ENCODE peak calls at places on chromosomes 7 and 10, in ten cellular contexts. S is astrocyte of the spinal cord; D is stimulated activated CD8-positive, alpha-beta memory T cell treated with anti-CD3 and anti-CD28 coated beads, Interleukin-15, amount 100 ng/mL, for 1 hour; L is CD4-positive, CD25-positive, alpha-beta regulatory T cell; Q is activated T-helper 1 cell treated with anti-CD3 and anti-CD28 coated beads, Interleukin-12 subunit alpha, Interleukin-12 subunit beta, Interleukin-2, Interleukin-4 antibody, amounts not matched to agents 30 ng/mL and 10 ng/mL and 1 ng/mL, durations not matched to agents 14 hours and 24 hours and 36 hours; U is esophagus squamous epithelium; A is DMS153; M is AG10803; N is NCI-H1105 treated with DMSO at 0.1 percent for 48 hours; Y is A549. C is an unnamed sample.

GRCh38 chr10:14548970-14549369 is 218.2 kb upstream of the FRMD4A start:
- DNase-seq in S (no peak), D (no peak), L (no peak), Q (no peak), U (no peak), A (no peak), M (no peak), N (no peak), Y (no peak), C (no peak)

GRCh38 chr7:137928626-137929025 is 73.3 kb downstream of the CREB3L2 start:
- DNase-seq in S (no peak), D (no peak), L (no peak), Q (no peak), U (no peak), A (no peak), M (no peak), N (no peak), Y (no peak), C (no peak)

GRCh38 chr10:126062132-126063032 is 166.0 kb downstream of the FANK1 start:
- DNase-seq in S (peak), D (no peak), L (no peak), Q (no peak), U (no peak), A (no peak), M (peak), N (no peak), Y (peak), C (peak)

GRCh38 chr7:148978091-148978490 is 50.2 kb downstream of the PDIA4 start:
- DNase-seq in S (no peak), D (no peak), L (no peak), Q (no peak), U (no peak), A (no peak), M (no peak), N (no peak), Y (no peak), C (no peak)

GRCh38 chr7:124996778-124997177 is 67.2 kb upstream of the POT1 start:
- DNase-seq in S (no peak), D (no peak), L (no peak), Q (no peak), U (no peak), A (no peak), M (peak), N (no peak), Y (no peak), C (no peak)

GRCh38 chr7:13639416-13639815 is 350.1 kb downstream of the ETV1 start:
- DNase-seq in S (no peak), D (no peak), L (no peak), Q (no peak), U (no peak), A (peak), M (no peak), N (peak), Y (no peak), C (no peak)

GRCh38 chr10:119466076-119466475 is 76.4 kb downstream of the RGS10 start:
- DNase-seq in S (no peak), D (no peak), L (no peak), Q (no peak), U (no peak), A (no peak), M (no peak), N (no peak), Y (no peak), C (no peak)

GRCh38 chr7:34191766-34192550 is 286.6 kb downstream of the BMPER start:
- DNase-seq in S (no peak), D (no peak), L (no peak), Q (no peak), U (no peak), A (no peak), M (peak), N (no peak), Y (no peak), C (no peak)

GRCh38 chr7:18792866-18793595 is 297.5 kb downstream of the HDAC9 start:
- DNase-seq in S (peak), D (no peak), L (no peak), Q (no peak), U (no peak), A (no peak), M (peak), N (no peak), Y (no peak), C (no peak)

GRCh38 chr10:14186245-14186644 is 144.5 kb downstream of the FRMD4A start:
- DNase-seq in S (peak), D (no peak), L (no peak), Q (no peak), U (no peak), A (no peak), M (no peak), N (no peak), Y (no peak), C (no peak)

GRCh38 chr7:28853150-28853549 is 105.0 kb downstream of the TRIL start:
- DNase-seq in S (no peak), D (no peak), L (no peak), Q (no peak), U (no peak), A (no peak), M (no peak), N (no peak), Y (no peak), C (no peak)

GRCh38 chr10:12526311-12526710 is 177.0 kb downstream of the CAMK1D start:
- DNase-seq in S (no peak), D (no peak), L (no peak), Q (no peak), U (no peak), A (no peak), M (no peak), N (no peak), Y (no peak), C (no peak)

GRCh38 chr7:32089256-32089655 is 19.0 kb upstream of the PDE1C start:
- DNase-seq in S (no peak), D (no peak), L (no peak), Q (no peak), U (no peak), A (no peak), M (no peak), N (no peak), Y (no peak), C (no peak)

GRCh38 chr7:47764746-47765145 is 182.8 kb upstream of the TNS3 start:
- DNase-seq in S (no peak), D (no peak), L (no peak), Q (no peak), U (no peak), A (no peak), M (no peak), N (no peak), Y (no peak), C (no peak)

GRCh38 chr7:112084506-112084905 is 121.7 kb downstream of the DOCK4 start:
- DNase-seq in S (peak), D (no peak), L (no peak), Q (no peak), U (no peak), A (no peak), M (peak), N (no peak), Y (no peak), C (no peak)

GRCh38 chr7:92076509-92076908 is 57.8 kb downstream of the CYP51A1 start:
- DNase-seq in S (no peak), D (no peak), L (no peak), Q (no peak), U (no peak), A (no peak), M (no peak), N (no peak), Y (no peak), C (no peak)

GRCh38 chr7:68246189-68246633 is 1249.6 kb downstream of the TYW1 start:
- DNase-seq in S (no peak), D (no peak), L (no peak), Q (no peak), U (no peak), A (peak), M (peak), N (peak), Y (no peak), C (no peak)

GRCh38 chr10:123081896-123082295 is 53.9 kb upstream of the HMX3 start:
- DNase-seq in S (no peak), D (no peak), L (no peak), Q (no peak), U (no peak), A (no peak), M (no peak), N (no peak), Y (no peak), C (no peak)

GRCh38 chr7:75971309-75971960 is 23.0 kb downstream of the TMEM120A start:
- DNase-seq in S (no peak), D (no peak), L (no peak), Q (no peak), U (no peak), A (no peak), M (no peak), N (no peak), Y (no peak), C (no peak)

GRCh38 chr7:37833107-37833817 is 15.1 kb upstream of the NME8 start:
- DNase-seq in S (peak), D (peak), L (peak), Q (no peak), U (no peak), A (peak), M (peak), N (peak), Y (peak), C (peak)

GRCh38 chr10:92742331-92743228 is 52.8 kb downstream of the HHEX start:
- DNase-seq in S (no peak), D (no peak), L (no peak), Q (no peak), U (no peak), A (no peak), M (no peak), N (no peak), Y (no peak), C (no peak)

GRCh38 chr10:71848325-71849277 is 2.5 kb downstream of the PSAP start:
- DNase-seq in S (peak), D (no peak), L (no peak), Q (no peak), U (no peak), A (no peak), M (no peak), N (no peak), Y (no peak), C (no peak)

GRCh38 chr7:84999450-84999849 is 187.4 kb downstream of the SEMA3D start:
- DNase-seq in S (no peak), D (no peak), L (no peak), Q (no peak), U (no peak), A (no peak), M (no peak), N (no peak), Y (no peak), C (no peak)

GRCh38 chr10:3852147-3852904 is 67.3 kb upstream of the KLF6 start:
- DNase-seq in S (peak), D (peak), L (peak), Q (peak), U (no peak), A (peak), M (peak), N (no peak), Y (peak), C (peak)

GRCh38 chr7:122692769-122693309 is 6.1 kb downstream of the RNF133 start:
- DNase-seq in S (no peak), D (no peak), L (no peak), Q (no peak), U (no peak), A (no peak), M (no peak), N (no peak), Y (no peak), C (no peak)

GRCh38 chr10:133258066-133258817 is 18.4 kb downstream of the ADAM8 start:
- DNase-seq in S (no peak), D (no peak), L (no peak), Q (no peak), U (no peak), A (peak), M (no peak), N (no peak), Y (no peak), C (peak)

GRCh38 chr10:88165849-88166271 is 302.4 kb downstream of the PTEN start:
- DNase-seq in S (peak), D (no peak), L (no peak), Q (no peak), U (no peak), A (no peak), M (peak), N (no peak), Y (no peak), C (no peak)

GRCh38 chr7:76310102-76310957 is 7.9 kb downstream of the HSPB1 start:
- DNase-seq in S (peak), D (no peak), L (no peak), Q (no peak), U (no peak), A (peak), M (no peak), N (peak), Y (no peak), C (peak)

GRCh38 chr10:47301833-47302232 is 1.8 kb downstream of the GDF10 start:
- DNase-seq in S (no peak), D (no peak), L (no peak), Q (no peak), U (no peak), A (no peak), M (no peak), N (no peak), Y (no peak), C (no peak)

GRCh38 chr7:69708857-69709256 is 110.6 kb downstream of the AUTS2 start:
- DNase-seq in S (peak), D (no peak), L (no peak), Q (no peak), U (no peak), A (peak), M (peak), N (peak), Y (peak), C (no peak)

GRCh38 chr7:31094271-31094670 is 42.2 kb downstream of the ADCYAP1R1 start:
- DNase-seq in S (no peak), D (no peak), L (no peak), Q (no peak), U (no peak), A (no peak), M (no peak), N (no peak), Y (no peak), C (no peak)

GRCh38 chr10:38047666-38048065 is 37.2 kb downstream of the ZNF33A start:
- DNase-seq in S (no peak), D (no peak), L (no peak), Q (no peak), U (no peak), A (no peak), M (peak), N (no peak), Y (no peak), C (no peak)

GRCh38 chr10:28312572-28312971 is 9.7 kb upstream of the MPP7 start:
- DNase-seq in S (no peak), D (no peak), L (no peak), Q (no peak), U (no peak), A (no peak), M (no peak), N (no peak), Y (no peak), C (no peak)